ENCODE peak calls at places on chromosomes 2 and 18, in five cellular contexts. F is left ventricle myocardium inferior; B is KBM-7; A is activated naive CD4-positive, alpha-beta T cell; P is glomerular endothelial cell. X is an unnamed sample.

GRCh38 chr2:45009928-45010705 is 865 bp upstream of the SIX2 start:
- DNase-seq in F (peak), B (no peak), A (no peak), P (no peak), X (no peak)

GRCh38 chr2:166433457-166433856 is 57.7 kb upstream of the SCN9A start:
- DNase-seq in F (no peak), B (no peak), A (no peak), P (no peak), X (no peak)

GRCh38 chr2:239893236-239893515 is 132.0 kb downstream of the NDUFA10 start:
- DNase-seq in F (no peak), B (no peak), A (no peak), P (no peak), X (no peak)

GRCh38 chr2:100257939-100258338 is 64.4 kb downstream of the LONRF2 start:
- DNase-seq in F (no peak), B (no peak), A (no peak), P (no peak), X (no peak)

GRCh38 chr2:95329891-95330822 is 33.0 kb downstream of the KCNIP3 start:
- DNase-seq in F (no peak), B (no peak), A (no peak), P (no peak), X (no peak)

GRCh38 chr2:229205704-229206103 is 65.4 kb downstream of the PID1 start:
- DNase-seq in F (no peak), B (no peak), A (no peak), P (no peak), X (no peak)

GRCh38 chr2:201407265-201407664 is 44.0 kb downstream of the TRAK2 start:
- DNase-seq in F (no peak), B (peak), A (no peak), P (no peak), X (no peak)

GRCh38 chr18:52694804-52695203 is 354.8 kb downstream of the DCC start:
- DNase-seq in F (no peak), B (peak), A (no peak), P (no peak), X (no peak)

GRCh38 chr18:29147944-29148343 is 971.0 kb upstream of the CDH2 start:
- DNase-seq in F (no peak), B (no peak), A (no peak), P (no peak), X (no peak)

GRCh38 chr2:68917034-68917718 is 35.5 kb downstream of the GKN2 start:
- DNase-seq in F (no peak), B (no peak), A (no peak), P (no peak), X (no peak)

GRCh38 chr2:195658541-195658890 is 1.5 kb downstream of the SLC39A10 start:
- DNase-seq in F (no peak), B (no peak), A (no peak), P (peak), X (peak)

GRCh38 chr2:158923180-158923594 is 45.3 kb upstream of the TANC1 start:
- DNase-seq in F (no peak), B (no peak), A (no peak), P (no peak), X (no peak)

GRCh38 chr18:43661570-43661969 is 384.3 kb upstream of the SYT4 start:
- DNase-seq in F (no peak), B (peak), A (no peak), P (no peak), X (peak)

GRCh38 chr2:40450066-40450841 is 1.6 kb downstream of the SLC8A1 start:
- DNase-seq in F (peak), B (peak), A (no peak), P (no peak), X (no peak)

GRCh38 chr18:69102959-69103358 is 297.7 kb upstream of the DOK6 start:
- DNase-seq in F (no peak), B (no peak), A (no peak), P (no peak), X (no peak)

GRCh38 chr18:33700513-33700976 is 122.5 kb downstream of the ASXL3 start:
- DNase-seq in F (no peak), B (no peak), A (no peak), P (no peak), X (no peak)

GRCh38 chr18:33755918-33756590 is 178.0 kb downstream of the ASXL3 start:
- DNase-seq in F (no peak), B (no peak), A (no peak), P (no peak), X (no peak)

GRCh38 chr2:232235206-232235605 is 143.3 kb upstream of the ALPP start:
- DNase-seq in F (no peak), B (no peak), A (no peak), P (no peak), X (no peak)

GRCh38 chr2:45839388-45840251 is 188.1 kb downstream of the PRKCE start:
- DNase-seq in F (no peak), B (no peak), A (no peak), P (no peak), X (no peak)

GRCh38 chr2:31205186-31205585 is 12.1 kb downstream of the CAPN14 start:
- DNase-seq in F (no peak), B (no peak), A (no peak), P (no peak), X (no peak)